ENCODE peak calls at places on chromosomes 4 and X, in five cellular contexts. One of them, this sample, is unnamed.
A peak's percentile ranks its signal among the peaks of the same experiment; 100 is the strongest.

GRCh38 chr4:4541040-4541631 is 712 bp downstream of the STX18 start:
- DNase-seq in SK-N-SH: no peak
- DNase-seq in K562: no peak
- DNase-seq in GM12878: peak; percentile 36
- DNase-seq in HepG2: peak; percentile 60
- DNase-seq in this sample: no peak

GRCh38 chr4:80266267-80266901 is at the start of gene FGF5:
- DNase-seq in SK-N-SH: peak; percentile 83
- DNase-seq in K562: peak; percentile 84
- DNase-seq in GM12878: no peak
- DNase-seq in HepG2: no peak
- DNase-seq in this sample: no peak

GRCh38 chr4:159823743-159824142 is 720.9 kb downstream of the RAPGEF2 start:
- DNase-seq in SK-N-SH: no peak
- DNase-seq in K562: no peak
- DNase-seq in GM12878: no peak
- DNase-seq in HepG2: no peak
- DNase-seq in this sample: no peak

GRCh38 chrX:22323541-22323940 is 50.8 kb downstream of the CBLL2 start:
- DNase-seq in SK-N-SH: no peak
- DNase-seq in K562: no peak
- DNase-seq in GM12878: no peak
- DNase-seq in HepG2: no peak
- DNase-seq in this sample: no peak

GRCh38 chrX:13101439-13102139 is 57.2 kb upstream of the FAM9C start:
- DNase-seq in SK-N-SH: no peak
- DNase-seq in K562: peak; percentile 50
- DNase-seq in GM12878: no peak
- DNase-seq in HepG2: no peak
- DNase-seq in this sample: peak; percentile 73

GRCh38 chrX:17038681-17039161 is 92.3 kb downstream of the REPS2 start:
- DNase-seq in SK-N-SH: peak; percentile 6
- DNase-seq in K562: no peak
- DNase-seq in GM12878: no peak
- DNase-seq in HepG2: no peak
- DNase-seq in this sample: no peak

GRCh38 chrX:121831601-121832000 is 784.2 kb downstream of the GLUD2 start:
- DNase-seq in SK-N-SH: no peak
- DNase-seq in K562: no peak
- DNase-seq in GM12878: no peak
- DNase-seq in HepG2: no peak
- DNase-seq in this sample: no peak

GRCh38 chr4:77073981-77074865 is 1.6 kb downstream of the CCNI start:
- DNase-seq in SK-N-SH: peak; percentile 25
- DNase-seq in K562: no peak
- DNase-seq in GM12878: no peak
- DNase-seq in HepG2: no peak
- DNase-seq in this sample: no peak

GRCh38 chrX:1463581-1464281 is 11.0 kb upstream of the ASMTL start:
- DNase-seq in SK-N-SH: no peak
- DNase-seq in K562: no peak
- DNase-seq in GM12878: no peak
- DNase-seq in HepG2: no peak
- DNase-seq in this sample: no peak

GRCh38 chr4:159608434-159608833 is 505.6 kb downstream of the RAPGEF2 start:
- DNase-seq in SK-N-SH: no peak
- DNase-seq in K562: no peak
- DNase-seq in GM12878: no peak
- DNase-seq in HepG2: no peak
- DNase-seq in this sample: no peak

GRCh38 chr4:133694416-133694815 is 507.2 kb downstream of the PABPC4L start:
- DNase-seq in SK-N-SH: no peak
- DNase-seq in K562: no peak
- DNase-seq in GM12878: no peak
- DNase-seq in HepG2: no peak
- DNase-seq in this sample: no peak

GRCh38 chrX:27163236-27163635 is 299.9 kb downstream of the PPP4R3C start:
- DNase-seq in SK-N-SH: no peak
- DNase-seq in K562: no peak
- DNase-seq in GM12878: no peak
- DNase-seq in HepG2: no peak
- DNase-seq in this sample: no peak

GRCh38 chr4:30717208-30718020 is 2.8 kb upstream of the PCDH7 start:
- DNase-seq in SK-N-SH: peak; percentile 42
- DNase-seq in K562: no peak
- DNase-seq in GM12878: no peak
- DNase-seq in HepG2: no peak
- DNase-seq in this sample: no peak

GRCh38 chr4:177108708-177109107 is 201.0 kb upstream of the NEIL3 start:
- DNase-seq in SK-N-SH: no peak
- DNase-seq in K562: no peak
- DNase-seq in GM12878: no peak
- DNase-seq in HepG2: no peak
- DNase-seq in this sample: no peak

GRCh38 chr4:13584481-13584880 is 40.2 kb upstream of the NKX3-2 start:
- DNase-seq in SK-N-SH: no peak
- DNase-seq in K562: no peak
- DNase-seq in GM12878: no peak
- DNase-seq in HepG2: no peak
- DNase-seq in this sample: no peak

GRCh38 chrX:34491126-34491525 is 166.0 kb downstream of the TMEM47 start:
- DNase-seq in SK-N-SH: no peak
- DNase-seq in K562: no peak
- DNase-seq in GM12878: no peak
- DNase-seq in HepG2: no peak
- DNase-seq in this sample: no peak

GRCh38 chr4:184417802-184418511 is 56.4 kb downstream of the IRF2 start:
- DNase-seq in SK-N-SH: no peak
- DNase-seq in K562: peak; percentile 47
- DNase-seq in GM12878: peak; percentile 78
- DNase-seq in HepG2: peak; percentile 27
- DNase-seq in this sample: peak; percentile 51

GRCh38 chr4:122003335-122003734 is 51.5 kb upstream of the TRPC3 start:
- DNase-seq in SK-N-SH: peak; percentile 60
- DNase-seq in K562: peak; percentile 78
- DNase-seq in GM12878: peak; percentile 11
- DNase-seq in HepG2: peak; percentile 64
- DNase-seq in this sample: peak; percentile 42

GRCh38 chrX:111444881-111445280 is 32.9 kb upstream of the DCX start:
- DNase-seq in SK-N-SH: no peak
- DNase-seq in K562: no peak
- DNase-seq in GM12878: no peak
- DNase-seq in HepG2: no peak
- DNase-seq in this sample: no peak

GRCh38 chr4:3644849-3645627 is 112.8 kb upstream of the LRPAP1 start:
- DNase-seq in SK-N-SH: no peak
- DNase-seq in K562: peak; percentile 50
- DNase-seq in GM12878: no peak
- DNase-seq in HepG2: no peak
- DNase-seq in this sample: no peak

GRCh38 chr4:179692251-179692650 is 2250.0 kb upstream of the AGA start:
- DNase-seq in SK-N-SH: no peak
- DNase-seq in K562: no peak
- DNase-seq in GM12878: no peak
- DNase-seq in HepG2: no peak
- DNase-seq in this sample: no peak

GRCh38 chr4:22444813-22445212 is 71.1 kb downstream of the ADGRA3 start:
- DNase-seq in SK-N-SH: no peak
- DNase-seq in K562: no peak
- DNase-seq in GM12878: no peak
- DNase-seq in HepG2: no peak
- DNase-seq in this sample: no peak

GRCh38 chr4:73411731-73412414 is 7.8 kb downstream of the ALB start:
- DNase-seq in SK-N-SH: no peak
- DNase-seq in K562: no peak
- DNase-seq in GM12878: no peak
- DNase-seq in HepG2: no peak
- DNase-seq in this sample: no peak

GRCh38 chr4:127141857-127142256 is 490.9 kb upstream of the INTU start:
- DNase-seq in SK-N-SH: no peak
- DNase-seq in K562: no peak
- DNase-seq in GM12878: no peak
- DNase-seq in HepG2: no peak
- DNase-seq in this sample: no peak

GRCh38 chrX:2708016-2708415 is 16.9 kb downstream of the CD99 start:
- DNase-seq in SK-N-SH: no peak
- DNase-seq in K562: no peak
- DNase-seq in GM12878: no peak
- DNase-seq in HepG2: no peak
- DNase-seq in this sample: no peak

GRCh38 chr4:70601422-70602039 is 9.5 kb downstream of the AMBN start:
- DNase-seq in SK-N-SH: peak; percentile 13
- DNase-seq in K562: peak; percentile 31
- DNase-seq in GM12878: peak; percentile 34
- DNase-seq in HepG2: peak; percentile 62
- DNase-seq in this sample: peak; percentile 79

GRCh38 chr4:54924891-54925290 is 200.5 kb downstream of the KDR start:
- DNase-seq in SK-N-SH: no peak
- DNase-seq in K562: no peak
- DNase-seq in GM12878: no peak
- DNase-seq in HepG2: no peak
- DNase-seq in this sample: no peak

GRCh38 chr4:54930226-54930625 is 195.2 kb downstream of the KDR start:
- DNase-seq in SK-N-SH: no peak
- DNase-seq in K562: no peak
- DNase-seq in GM12878: no peak
- DNase-seq in HepG2: no peak
- DNase-seq in this sample: no peak

GRCh38 chr4:54933579-54933978 is 191.8 kb downstream of the KDR start:
- DNase-seq in SK-N-SH: no peak
- DNase-seq in K562: no peak
- DNase-seq in GM12878: no peak
- DNase-seq in HepG2: no peak
- DNase-seq in this sample: no peak

GRCh38 chr4:54929459-54929858 is 195.9 kb downstream of the KDR start:
- DNase-seq in SK-N-SH: peak; percentile 55
- DNase-seq in K562: no peak
- DNase-seq in GM12878: no peak
- DNase-seq in HepG2: no peak
- DNase-seq in this sample: no peak
- TF ChIP-seq ZBTB33 in SK-N-SH: no peak
- TF ChIP-seq ZBTB33 in K562: no peak
- TF ChIP-seq ZBTB33 in GM12878: no peak
- TF ChIP-seq ZBTB33 in HepG2: no peak
- TF ChIP-seq ZBTB33 in this sample: no peak

DNA sequence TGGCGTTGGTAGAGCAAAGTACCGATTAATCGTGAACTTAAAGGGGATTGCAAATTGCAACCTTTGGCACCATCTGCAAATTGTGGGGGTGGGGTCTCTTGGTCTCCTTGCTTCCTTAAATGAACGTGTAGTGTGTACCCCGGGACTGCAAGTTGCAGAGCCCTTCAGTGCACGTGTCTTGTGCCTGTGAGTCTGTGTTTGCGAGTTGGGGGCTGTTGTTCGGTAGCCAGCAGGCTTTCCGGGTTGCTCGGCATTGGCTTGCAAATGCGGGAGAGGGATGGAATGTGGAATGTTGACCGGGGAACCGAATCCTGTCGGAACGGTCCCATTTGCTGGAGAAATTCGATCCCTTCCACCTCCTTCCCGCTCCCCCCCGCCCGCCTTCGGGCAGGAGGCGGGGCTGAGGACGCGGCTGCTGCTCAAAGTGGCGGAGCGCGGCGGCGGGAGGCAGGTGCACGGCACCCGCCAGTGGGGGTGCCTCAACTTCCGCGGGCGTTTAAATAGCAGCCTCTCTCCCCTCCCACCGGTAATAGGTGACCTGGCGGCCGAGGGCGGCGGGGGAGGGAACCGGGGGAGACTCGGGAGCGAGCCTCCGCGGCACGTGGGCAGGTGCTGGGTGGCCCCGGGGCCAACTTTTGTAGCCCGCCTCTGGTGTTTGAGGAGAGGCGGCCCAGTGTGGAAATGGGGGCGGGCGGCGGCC is 1.5 kb downstream of the JADE1 start:
- DNase-seq in SK-N-SH: peak; percentile 77
- DNase-seq in K562: peak; percentile 74
- DNase-seq in GM12878: no peak
- DNase-seq in HepG2: peak; percentile 88
- DNase-seq in this sample: peak; percentile 61
- H3K9ac ChIP-seq in SK-N-SH: peak overlapping the region; percentile 98
- H3K9ac ChIP-seq in K562: peak overlapping the region; percentile 99
- H3K9ac ChIP-seq in GM12878: peak overlapping the region; percentile 93
- H3K9ac ChIP-seq in HepG2: peak overlapping the region; percentile 88
- H3K9ac ChIP-seq in this sample: peak overlapping the region; percentile 82

GRCh38 chrX:37887347-37887746 is 40.0 kb upstream of the DYNLT3 start:
- DNase-seq in SK-N-SH: no peak
- DNase-seq in K562: no peak
- DNase-seq in GM12878: no peak
- DNase-seq in HepG2: no peak
- DNase-seq in this sample: no peak
- H3K27ac ChIP-seq in SK-N-SH: no peak overlapping the region
- H3K27ac ChIP-seq in K562: no peak overlapping the region
- H3K27ac ChIP-seq in GM12878: no peak overlapping the region
- H3K27ac ChIP-seq in HepG2: no peak overlapping the region
- H3K27ac ChIP-seq in this sample: no peak overlapping the region

GRCh38 chr4:175419120-175419774 is 392.8 kb downstream of the GPM6A start:
- DNase-seq in SK-N-SH: no peak
- DNase-seq in K562: no peak
- DNase-seq in GM12878: no peak
- DNase-seq in HepG2: peak; percentile 13
- DNase-seq in this sample: peak; percentile 53
- TF ChIP-seq ZBTB33 in SK-N-SH: no peak
- TF ChIP-seq ZBTB33 in K562: no peak
- TF ChIP-seq ZBTB33 in GM12878: no peak
- TF ChIP-seq ZBTB33 in HepG2: no peak
- TF ChIP-seq ZBTB33 in this sample: no peak

GRCh38 chr4:156512622-156513021 is 459.0 kb downstream of the PDGFC start:
- DNase-seq in SK-N-SH: no peak
- DNase-seq in K562: no peak
- DNase-seq in GM12878: no peak
- DNase-seq in HepG2: no peak
- DNase-seq in this sample: no peak
- H3K9ac ChIP-seq in SK-N-SH: no peak overlapping the region
- H3K9ac ChIP-seq in K562: no peak overlapping the region
- H3K9ac ChIP-seq in GM12878: no peak overlapping the region
- H3K9ac ChIP-seq in HepG2: no peak overlapping the region
- H3K9ac ChIP-seq in this sample: no peak overlapping the region